ENCODE peak calls at places on chromosomes 5 and 9, in five cellular contexts. S is tibial artery, W is adrenal gland, T is colonic mucosa, Y is fibroblast of lung. E is an unnamed sample. For H3K4me1, the result is how much of the 10 kb centered on the place peaks cover.

GRCh38 chr5:474826-475661 is 32.1 kb downstream of the EXOC3 start:
- DNase-seq in S (no peak), W (no peak), T (no peak), Y (peak), E (peak)

GRCh38 chr9:89021154-89021803 is 30.0 kb downstream of the S1PR3 start:
- DNase-seq in S (peak), W (peak), T (no peak), Y (peak), E (peak)

GRCh38 chr9:33676746-33677505 is 118.4 kb upstream of the PRSS3 start:
- DNase-seq in S (no peak), W (peak), T (peak), Y (peak), E (no peak)

GRCh38 chr5:143772621-143773020 is 39.3 kb upstream of the HMHB1 start:
- DNase-seq in S (no peak), W (no peak), T (no peak), Y (no peak), E (no peak)

GRCh38 chr5:121981254-121981653 is 19.5 kb downstream of the SRFBP1 start:
- DNase-seq in S (no peak), W (no peak), T (no peak), Y (no peak), E (no peak)

GRCh38 chr5:74382864-74383618 is 257.5 kb downstream of the ENC1 start:
- DNase-seq in S (peak), W (peak), T (no peak), Y (peak), E (no peak)

GRCh38 chr9:30522486-30522885 is 1862.0 kb upstream of the ACO1 start:
- DNase-seq in S (no peak), W (no peak), T (no peak), Y (no peak), E (no peak)

GRCh38 chr9:81479573-81479972 is 209.8 kb downstream of the TLE1 start:
- DNase-seq in S (no peak), W (no peak), T (no peak), Y (no peak), E (no peak)

GRCh38 chr9:1303911-1304310 is 253.8 kb downstream of the DMRT2 start:
- DNase-seq in S (no peak), W (no peak), T (no peak), Y (no peak), E (peak)

GRCh38 chr9:214488-215448 is at the start of gene DOCK8:
- DNase-seq in S (peak), W (peak), T (peak), Y (peak), E (peak)

GRCh38 chr9:130523921-130524320 is 55.5 kb upstream of the FUBP3 start:
- DNase-seq in S (no peak), W (no peak), T (no peak), Y (no peak), E (no peak)

GRCh38 chr5:2017540-2018389 is 135.0 kb upstream of the IRX4 start:
- DNase-seq in S (no peak), W (no peak), T (no peak), Y (no peak), E (no peak)

GRCh38 chr5:157390179-157390923 is 69.7 kb upstream of the NIPAL4 start:
- DNase-seq in S (no peak), W (peak), T (peak), Y (peak), E (peak)

GRCh38 chr5:92559743-92560142 is 1021.3 kb downstream of the NR2F1-AS1 start:
- DNase-seq in S (no peak), W (no peak), T (no peak), Y (peak), E (peak)

GRCh38 chr9:136239135-136239962 is 6.3 kb downstream of the QSOX2 start:
- DNase-seq in S (no peak), W (no peak), T (no peak), Y (no peak), E (no peak)

GRCh38 chr5:172773481-172774469 is 2.8 kb upstream of the DUSP1 start:
- DNase-seq in S (no peak), W (peak), T (no peak), Y (peak), E (no peak)

GRCh38 chr9:89185980-89186379 is 7.4 kb upstream of the SHC3 start:
- DNase-seq in S (no peak), W (peak), T (no peak), Y (peak), E (no peak)

GRCh38 chr9:129173296-129174101 is 4.6 kb downstream of the IER5L start:
- DNase-seq in S (no peak), W (no peak), T (peak), Y (peak), E (no peak)

GRCh38 chr5:114223866-114224265 is 138.0 kb upstream of the KCNN2 start:
- DNase-seq in S (no peak), W (no peak), T (no peak), Y (no peak), E (peak)

GRCh38 chr5:36217591-36217990 is 24.1 kb downstream of the NADK2 start:
- DNase-seq in S (no peak), W (no peak), T (no peak), Y (no peak), E (no peak)

GRCh38 chr9:137621131-137621757 is 2.4 kb downstream of the EHMT1 start:
- DNase-seq in S (no peak), W (no peak), T (no peak), Y (no peak), E (no peak)

GRCh38 chr5:56565693-56566092 is 249.7 kb upstream of the MAP3K1 start:
- DNase-seq in S (no peak), W (no peak), T (no peak), Y (no peak), E (no peak)

GRCh38 chr5:141477169-141477568 is 1.4 kb downstream of the PCDHGC3 start:
- DNase-seq in S (no peak), W (no peak), T (no peak), Y (no peak), E (no peak)

GRCh38 chr5:139394123-139394653 is 716 bp downstream of the PROB1 start:
- DNase-seq in S (no peak), W (peak), T (peak), Y (no peak), E (no peak)

GRCh38 chr5:5558102-5558501 is 135.6 kb downstream of the ICE1 start:
- DNase-seq in S (no peak), W (no peak), T (no peak), Y (no peak), E (no peak)

GRCh38 chr5:77214151-77214550 is 3.7 kb downstream of the PDE8B start:
- DNase-seq in S (no peak), W (no peak), T (no peak), Y (no peak), E (no peak)
- H3K4me1 ChIP-seq in S (under half), W (under half), T (under half), Y (under half), E (under half)

GRCh38 chr9:124054671-124055212 is 43.2 kb downstream of the LHX2 start:
- DNase-seq in S (no peak), W (no peak), T (no peak), Y (peak), E (no peak)
- TF ChIP-seq CTCF in S (no peak), W (no peak), T (no peak), Y (peak), E (no peak)

GRCh38 chr9:78788101-78788500 is 491.2 kb downstream of the PSAT1 start:
- DNase-seq in S (no peak), W (no peak), T (no peak), Y (peak), E (no peak)

GRCh38 chr9:78782234-78782633 is 485.3 kb downstream of the PSAT1 start:
- DNase-seq in S (no peak), W (no peak), T (no peak), Y (no peak), E (no peak)

GRCh38 chr9:78783743-78784142 is 486.8 kb downstream of the PSAT1 start:
- DNase-seq in S (no peak), W (no peak), T (no peak), Y (no peak), E (no peak)

GRCh38 chr9:78782858-78783257 is 485.9 kb downstream of the PSAT1 start:
- DNase-seq in S (no peak), W (no peak), T (no peak), Y (peak), E (no peak)

DNA sequence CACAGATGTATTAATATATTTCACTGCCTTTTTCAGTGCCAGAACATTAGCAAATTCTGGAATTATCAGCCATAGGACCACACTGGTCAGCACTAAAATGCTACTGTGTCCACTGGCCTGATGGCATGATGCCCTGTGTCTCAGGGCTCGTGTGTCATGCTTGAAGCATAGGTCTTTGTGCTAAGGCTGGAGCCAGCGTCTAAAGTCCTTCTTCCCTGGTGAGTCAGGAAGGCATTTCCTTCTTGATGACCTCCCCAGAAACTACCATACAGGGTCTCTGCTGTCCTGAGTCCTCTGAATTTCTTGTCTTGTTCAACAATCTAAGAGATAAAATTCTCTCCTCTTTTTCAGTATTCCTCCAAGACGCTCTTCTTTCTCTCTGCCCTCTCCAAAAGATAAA is 489.9 kb downstream of the PSAT1 start:
- DNase-seq in S (no peak), W (no peak), T (no peak), Y (peak), E (no peak)
- H3K27ac ChIP-seq in S (no peak), W (no peak), T (no peak), Y (no peak), E (no peak)

GRCh38 chr9:93058357-93059096 is at the start of gene SUSD3:
- DNase-seq in S (peak), W (peak), T (peak), Y (peak), E (no peak)

GRCh38 chr9:93060746-93061259 is 2.3 kb downstream of the SUSD3 start:
- DNase-seq in S (no peak), W (no peak), T (no peak), Y (peak), E (no peak)

GRCh38 chr9:93059960-93060591 is 1.6 kb downstream of the SUSD3 start:
- DNase-seq in S (no peak), W (no peak), T (no peak), Y (no peak), E (no peak)

GRCh38 chr9:93057703-93058356 is 671 bp upstream of the SUSD3 start:
- DNase-seq in S (no peak), W (no peak), T (no peak), Y (no peak), E (no peak)

DNA sequence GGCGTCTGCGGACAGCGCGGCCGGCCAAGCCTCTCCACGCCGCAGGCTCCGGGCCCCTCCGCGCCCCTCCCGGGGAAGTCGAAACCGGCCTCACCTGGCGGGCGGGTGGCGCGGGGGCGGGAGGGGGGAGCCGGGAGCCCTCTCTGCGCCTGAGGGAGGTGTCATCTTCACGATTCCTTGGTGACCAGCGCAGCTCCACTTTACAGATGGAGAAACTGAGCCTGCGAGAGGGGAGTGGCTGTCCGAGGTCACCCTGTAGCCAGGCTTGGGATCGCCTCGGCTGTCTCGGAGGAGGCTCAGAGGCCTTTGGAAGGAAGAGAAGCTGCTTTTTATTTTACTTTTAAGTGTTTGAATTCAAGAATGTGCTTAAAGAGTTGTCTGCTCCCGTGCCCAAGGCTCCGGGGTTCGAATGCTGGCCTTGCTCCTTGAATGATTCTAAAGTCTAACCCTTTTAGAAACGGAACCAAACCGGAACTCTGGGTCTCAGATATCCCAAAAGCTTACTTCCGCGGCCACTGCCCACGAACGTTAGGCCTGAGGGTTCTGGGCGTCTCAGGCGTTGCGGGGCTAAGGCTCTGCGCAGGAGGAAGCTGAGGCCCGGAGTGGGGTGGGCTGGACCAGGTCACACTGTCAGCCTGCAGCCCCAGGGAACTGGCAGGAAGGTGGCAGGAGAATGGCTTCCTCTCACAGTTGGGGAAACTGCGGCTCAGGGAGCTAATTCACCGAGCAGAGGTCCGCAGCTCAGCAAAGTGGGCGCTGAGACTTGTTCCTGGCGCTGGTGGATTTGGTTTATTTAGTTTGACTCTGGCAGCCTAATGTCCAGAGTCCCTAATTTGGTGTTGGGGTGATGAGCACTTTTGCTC is 827 bp downstream of the SUSD3 start:
- DNase-seq in S (no peak), W (no peak), T (no peak), Y (no peak), E (no peak)
- H3K4me1 ChIP-seq in S (under half), W (under half), T (under half), Y (under half), E (under half)

DNA sequence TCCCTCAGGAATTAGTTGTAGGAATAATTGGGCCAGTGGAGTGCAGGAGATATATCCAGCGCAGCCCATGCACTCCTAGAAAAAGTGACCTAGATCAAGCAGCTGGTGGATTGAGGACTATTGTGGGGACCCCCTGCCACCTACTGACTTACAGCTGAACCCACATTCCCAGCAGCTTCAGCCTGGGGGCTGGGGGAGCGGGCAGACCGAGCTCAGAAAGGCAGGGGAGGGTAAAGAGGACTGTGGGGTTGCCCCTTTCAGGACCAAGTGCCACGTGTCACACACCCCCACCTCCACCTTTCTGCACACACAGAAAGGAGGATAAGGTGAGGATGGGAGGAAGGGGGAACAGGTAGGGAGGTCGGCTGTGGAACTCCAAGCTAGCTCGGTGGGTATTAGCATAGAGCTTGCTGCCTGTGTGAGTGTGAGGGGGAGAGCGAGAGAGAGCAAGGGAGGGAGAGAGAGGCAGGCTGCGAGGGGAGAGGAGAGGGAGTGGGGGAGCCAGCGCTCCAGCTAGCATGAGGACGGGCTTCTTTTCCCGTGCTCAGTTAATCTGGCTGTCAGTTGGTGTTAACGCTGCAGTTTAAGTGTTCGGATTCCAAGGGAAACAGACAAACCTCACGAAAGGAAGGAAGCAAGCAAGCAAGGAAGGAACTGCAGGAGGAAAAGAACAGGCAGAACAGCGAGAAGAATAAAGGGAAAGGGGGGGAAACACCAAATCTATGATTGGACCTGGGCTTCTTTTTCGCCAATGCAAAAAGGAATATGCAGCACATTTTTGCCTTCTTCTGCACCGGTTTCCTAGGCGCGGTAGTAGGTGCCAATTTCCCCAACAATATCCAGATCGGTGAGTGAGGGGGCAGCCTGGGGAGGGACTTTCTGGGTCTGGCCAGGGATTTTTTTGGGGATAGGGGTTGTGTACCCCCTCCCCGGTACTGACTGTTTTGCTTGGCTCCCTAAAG is at the start of gene GRIA1:
- DNase-seq in S (no peak), W (no peak), T (no peak), Y (peak), E (no peak)
- TF ChIP-seq CTCF in S (no peak), W (no peak), T (no peak), Y (no peak), E (no peak)

GRCh38 chr5:142653321-142653720 is 32.6 kb downstream of the FGF1 start:
- DNase-seq in S (no peak), W (no peak), T (no peak), Y (no peak), E (no peak)

GRCh38 chr5:142655339-142656267 is 30.3 kb downstream of the FGF1 start:
- DNase-seq in S (peak), W (peak), T (peak), Y (peak), E (peak)

GRCh38 chr5:142652563-142652962 is 33.3 kb downstream of the FGF1 start:
- DNase-seq in S (no peak), W (no peak), T (no peak), Y (no peak), E (no peak)

GRCh38 chr5:142657446-142657845 is 28.4 kb downstream of the FGF1 start:
- DNase-seq in S (no peak), W (no peak), T (no peak), Y (no peak), E (no peak)

DNA sequence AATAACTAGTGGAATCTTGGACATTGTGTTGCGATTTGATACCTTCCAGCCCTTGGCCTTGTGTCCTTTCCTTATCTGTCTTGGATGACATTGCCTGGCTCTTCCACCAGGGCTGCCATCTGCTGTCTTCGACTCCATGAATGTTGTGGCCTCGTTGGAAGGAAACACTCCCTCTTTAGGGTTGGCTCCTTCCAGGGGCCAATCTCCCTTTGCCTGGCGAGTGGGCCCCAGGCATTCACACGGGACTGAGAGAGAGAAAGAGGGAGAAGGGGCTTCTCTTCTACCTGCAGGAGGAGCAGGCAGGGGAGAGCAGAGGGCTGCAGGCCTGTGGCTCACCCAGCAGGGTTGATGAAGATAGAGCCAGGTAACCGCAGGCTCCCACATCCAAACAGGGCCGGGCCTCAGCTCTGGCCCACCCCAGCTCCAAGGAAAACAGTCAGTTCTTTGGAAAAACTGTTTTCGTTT is 31.3 kb downstream of the FGF1 start:
- DNase-seq in S (no peak), W (no peak), T (no peak), Y (no peak), E (no peak)
- H3K27ac ChIP-seq in S (peak), W (no peak), T (no peak), Y (no peak), E (no peak)

DNA sequence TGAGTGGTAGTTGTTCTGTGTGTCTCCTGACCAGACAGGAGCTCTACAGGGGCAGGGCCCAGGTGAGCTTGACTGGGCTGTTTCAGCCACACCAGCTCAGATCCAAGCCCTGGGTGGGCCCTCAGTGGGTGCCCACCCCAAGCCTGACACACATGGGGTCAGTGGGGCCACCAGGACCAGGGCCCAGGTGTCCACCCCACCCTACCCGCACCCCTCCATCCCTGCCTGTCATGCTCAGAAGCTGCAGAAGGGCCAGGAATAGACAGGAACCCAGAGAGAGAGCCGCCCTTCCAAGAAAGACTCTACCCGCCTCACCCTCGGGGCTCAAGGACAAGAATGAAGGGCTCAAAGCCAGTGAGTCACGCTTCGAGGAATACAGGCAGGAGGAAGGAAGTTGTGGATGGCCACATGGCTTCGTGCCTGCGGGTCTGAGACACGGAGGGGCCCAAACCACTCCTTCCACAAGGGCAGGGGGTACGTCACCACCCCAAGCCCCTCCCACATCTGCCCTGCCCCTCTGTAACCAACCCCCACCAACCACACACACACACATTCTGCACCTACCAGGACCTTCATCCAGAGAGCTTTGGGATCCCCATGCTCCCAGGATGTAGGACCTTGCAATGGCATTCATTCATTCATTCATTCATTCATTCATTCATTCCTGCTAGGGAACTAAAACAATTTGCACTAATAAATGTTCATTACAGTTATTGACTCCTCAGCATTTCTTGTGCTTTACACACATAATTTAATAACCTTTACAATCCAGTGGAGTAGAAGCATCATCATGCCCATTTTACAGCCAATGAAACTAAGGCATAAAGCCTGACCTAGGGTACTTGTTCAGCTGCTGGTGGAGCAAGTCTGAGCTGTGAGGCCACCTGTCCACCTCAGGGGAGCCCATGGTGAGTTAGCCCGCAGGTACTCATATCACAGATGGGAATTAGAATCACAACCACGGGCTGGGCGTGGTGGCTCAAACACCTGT is 56.0 kb upstream of the STXBP1 start:
- DNase-seq in S (peak), W (peak), T (peak), Y (peak), E (peak)
- H3K4me1 ChIP-seq in S (half or more), W (half or more), T (under half), Y (half or more), E (under half)

E was measured in foreskin keratinocyte.